ENCODE peak calls at places on chromosomes 7 and 10, in four cellular contexts. F, O, M and A are unnamed samples.
A peak's percentile ranks its signal among the peaks of the same experiment; 100 is the strongest.

GRCh38 chr7:82275342-82275741 is 168.2 kb downstream of the CACNA2D1 start:
- DNase-seq in F (no peak), O (no peak), M (no peak), A (no peak)

GRCh38 chr10:94038024-94038423 is 44.3 kb downstream of the PLCE1 start:
- DNase-seq in F (peak; percentile 80), O (no peak), M (no peak), A (no peak)

GRCh38 chr10:86868353-86868752 is 89.1 kb downstream of the MMRN2 start:
- DNase-seq in F (peak; percentile 29), O (no peak), M (no peak), A (no peak)

GRCh38 chr7:3028071-3028766 is 15.4 kb downstream of the CARD11 start:
- DNase-seq in F (peak; percentile 65), O (peak; percentile 65), M (peak; percentile 14), A (no peak)

GRCh38 chr10:102233997-102234396 is 7.3 kb downstream of the PITX3 start:
- DNase-seq in F (no peak), O (no peak), M (no peak), A (no peak)

GRCh38 chr10:87634311-87634710 is 25.4 kb upstream of the PAPSS2 start:
- DNase-seq in F (peak; percentile 71), O (no peak), M (no peak), A (no peak)

GRCh38 chr7:94567396-94567795 is 57.8 kb downstream of the CASD1 start:
- DNase-seq in F (no peak), O (no peak), M (no peak), A (no peak)

GRCh38 chr10:75403144-75404022 is 1.8 kb upstream of the ZNF503 start:
- DNase-seq in F (no peak), O (no peak), M (peak; percentile 17), A (no peak)

GRCh38 chr7:26048663-26049062 is 103.3 kb upstream of the NFE2L3 start:
- DNase-seq in F (no peak), O (no peak), M (no peak), A (no peak)

GRCh38 chr7:150811-151221 is 41.6 kb upstream of the FAM20C start:
- DNase-seq in F (no peak), O (no peak), M (no peak), A (no peak)

GRCh38 chr10:13536674-13537366 is 8.0 kb upstream of the BEND7 start:
- DNase-seq in F (peak; percentile 52), O (no peak), M (no peak), A (no peak)

GRCh38 chr7:28483868-28484267 is 71.5 kb downstream of the CREB5 start:
- DNase-seq in F (no peak), O (no peak), M (no peak), A (no peak)

GRCh38 chr10:5746197-5746596 is 61.6 kb downstream of the TASOR2 start:
- DNase-seq in F (no peak), O (no peak), M (no peak), A (no peak)

GRCh38 chr10:92111336-92111939 is 179.4 kb downstream of the CPEB3 start:
- DNase-seq in F (no peak), O (no peak), M (no peak), A (no peak)

GRCh38 chr10:116891208-116891607 is 41.9 kb downstream of the ENO4 start:
- DNase-seq in F (peak; percentile 87), O (no peak), M (no peak), A (no peak)